ENCODE peak calls at places on chromosomes 12 and 14, in six cellular contexts. A is A549, I is upper lobe of left lung, M is transverse colon, F is stomach, O is uterus. X is an unnamed sample.

GRCh38 chr14:104993306-104993705 is 7.7 kb downstream of the CLBA1 start:
- DNase-seq in I (no peak), A (no peak), O (no peak), F (no peak), M (no peak), X (no peak)

GRCh38 chr12:77118696-77119095 is 53.3 kb upstream of the E2F7 start:
- DNase-seq in M (no peak), O (no peak), I (no peak), F (no peak), A (no peak), X (no peak)

GRCh38 chr14:72104011-72104613 is 171.9 kb downstream of the RGS6 start:
- DNase-seq in A (peak), I (no peak), O (no peak), F (no peak), M (peak), X (peak)

GRCh38 chr12:113909776-113910420 is 56.2 kb downstream of the RBM19 start:
- DNase-seq in F (no peak), O (no peak), A (no peak), M (no peak), I (no peak), X (no peak)

GRCh38 chr14:38731962-38732361 is 371.1 kb downstream of the SEC23A start:
- DNase-seq in A (no peak), M (no peak), F (no peak), I (no peak), O (no peak), X (no peak)

GRCh38 chr14:95265106-95266094 is 54.3 kb downstream of the CLMN start:
- DNase-seq in A (peak), O (peak), I (no peak), F (peak), M (peak), X (peak)

GRCh38 chr12:51846911-51847829 is 1.3 kb downstream of the FIGNL2 start:
- DNase-seq in O (peak), A (no peak), F (no peak), I (peak), M (peak), X (peak)

GRCh38 chr12:80988986-80989385 is 51.3 kb upstream of the LIN7A start:
- DNase-seq in O (no peak), F (peak), I (no peak), A (no peak), M (peak), X (peak)

GRCh38 chr14:64510825-64511679 is 6.5 kb downstream of the ZBTB1 start:
- DNase-seq in I (no peak), O (peak), M (peak), A (peak), F (peak), X (peak)

GRCh38 chr14:90383731-90384542 is 12.9 kb upstream of the CALM1 start:
- DNase-seq in F (peak), A (no peak), I (peak), O (peak), M (peak), X (peak)

GRCh38 chr12:22307811-22308210 is 26.7 kb downstream of the ST8SIA1 start:
- DNase-seq in O (no peak), I (no peak), A (no peak), F (no peak), M (no peak), X (no peak)

GRCh38 chr14:21055473-21056117 is 2.0 kb upstream of the RNASE8 start:
- DNase-seq in M (peak), F (no peak), I (no peak), O (no peak), A (no peak), X (peak)

GRCh38 chr14:34036319-34036761 is 85.5 kb upstream of the EGLN3 start:
- DNase-seq in A (no peak), I (no peak), M (no peak), O (no peak), F (no peak), X (no peak)

GRCh38 chr12:120215766-120216735 is 15.1 kb upstream of the RPLP0 start:
- DNase-seq in O (no peak), F (no peak), A (no peak), I (no peak), M (no peak), X (no peak)

GRCh38 chr12:69701821-69702220 is 2.7 kb upstream of the BEST3 start:
- DNase-seq in F (no peak), M (no peak), O (no peak), I (no peak), A (no peak), X (no peak)

GRCh38 chr12:92221916-92222315 is 76.3 kb upstream of the BTG1 start:
- DNase-seq in O (no peak), M (no peak), F (no peak), I (no peak), A (no peak), X (no peak)

GRCh38 chr12:5383961-5384360 is 47.9 kb upstream of the NTF3 start:
- DNase-seq in F (no peak), O (no peak), I (no peak), A (no peak), M (no peak), X (no peak)

GRCh38 chr14:29663281-29663801 is 264.3 kb downstream of the PRKD1 start:
- DNase-seq in O (no peak), I (no peak), F (no peak), A (no peak), M (no peak), X (no peak)

GRCh38 chr12:64835926-64836325 is 11.5 kb downstream of the TBC1D30 start:
- DNase-seq in O (no peak), F (no peak), I (no peak), M (peak), A (no peak), X (no peak)

DNA sequence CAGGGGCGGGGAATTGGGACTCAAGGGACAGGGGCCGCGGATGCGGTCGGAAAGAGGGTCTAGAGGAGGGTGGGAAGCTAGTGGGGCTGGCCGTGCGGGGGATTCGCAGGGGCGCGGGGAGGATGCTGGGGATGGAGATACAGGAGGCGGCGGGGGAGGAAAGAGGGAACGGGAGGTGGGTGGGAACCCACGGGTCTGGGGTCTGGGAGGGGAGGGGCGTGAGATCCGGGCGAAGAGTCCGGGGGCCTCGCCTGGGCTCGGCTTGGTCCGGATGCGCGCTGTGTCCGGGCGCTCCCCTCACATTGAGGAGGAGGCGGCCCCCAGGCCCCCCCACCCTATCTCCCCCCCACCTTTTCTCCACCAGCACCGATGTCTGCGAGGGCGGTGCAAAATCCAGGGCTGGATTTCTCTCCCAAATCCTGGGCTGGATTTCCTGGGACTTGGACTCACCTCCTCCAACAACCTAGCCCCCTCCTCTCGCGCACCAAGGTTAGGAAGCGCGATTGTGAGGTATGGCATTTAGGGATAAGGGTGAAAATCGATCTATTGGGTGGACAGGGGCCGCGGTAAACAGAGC is at the start of gene AGAP2:
- DNase-seq in F (no peak), O (no peak), M (no peak), A (no peak), I (peak), X (no peak)
- H3K4me3 ChIP-seq in F (peak), O (no peak), M (no peak), A (peak), I (peak), X (no peak)

GRCh38 chr12:56998981-56999380 is 7.4 kb downstream of the ZBTB39 start:
- DNase-seq in F (no peak), O (no peak), I (no peak), A (no peak), M (peak), X (no peak)

GRCh38 chr12:56999456-56999855 is 6.9 kb downstream of the ZBTB39 start:
- DNase-seq in A (no peak), O (no peak), M (no peak), F (no peak), I (no peak), X (no peak)

GRCh38 chr12:57000393-57000792 is 6.0 kb downstream of the ZBTB39 start:
- DNase-seq in F (no peak), I (no peak), M (no peak), O (no peak), A (no peak), X (no peak)

GRCh38 chr12:57003395-57003794 is 3.0 kb downstream of the ZBTB39 start:
- DNase-seq in I (no peak), A (no peak), F (no peak), M (no peak), O (no peak), X (no peak)

GRCh38 chr12:57001448-57001906 is 4.9 kb downstream of the ZBTB39 start:
- DNase-seq in F (peak), O (peak), I (no peak), A (peak), M (peak), X (peak)
- TF ChIP-seq POLR2A in F (no peak), O (no peak), I (no peak), A (no peak), M (no peak), X (no peak)

GRCh38 chr12:27280412-27280811 is 36.3 kb downstream of the STK38L start:
- DNase-seq in F (no peak), A (no peak), O (no peak), I (no peak), M (peak), X (no peak)

GRCh38 chr12:27274706-27275105 is 30.6 kb downstream of the STK38L start:
- DNase-seq in M (no peak), A (no peak), F (no peak), I (no peak), O (no peak), X (no peak)

GRCh38 chr12:27276275-27276674 is 32.2 kb downstream of the STK38L start:
- DNase-seq in M (no peak), I (no peak), F (no peak), A (no peak), O (no peak), X (no peak)

GRCh38 chr12:27279836-27280235 is 35.8 kb downstream of the STK38L start:
- DNase-seq in M (no peak), I (no peak), O (no peak), F (no peak), A (no peak), X (no peak)

GRCh38 chr12:27277846-27278260 is 33.8 kb downstream of the STK38L start:
- DNase-seq in F (no peak), A (peak), O (peak), M (peak), I (no peak), X (peak)
- H3K4me3 ChIP-seq in F (no peak), A (no peak), O (no peak), M (no peak), I (no peak), X (no peak)

GRCh38 chr12:96719671-96720362 is 187.2 kb upstream of the NEDD1 start:
- DNase-seq in O (no peak), M (peak), I (no peak), F (no peak), A (no peak), X (no peak)
- TF ChIP-seq POLR2A in O (no peak), M (no peak), I (no peak), F (no peak), A (no peak), X (no peak)

GRCh38 chr12:6826734-6827436 is 1.3 kb upstream of the P3H3 start:
- DNase-seq in O (no peak), M (no peak), F (no peak), A (no peak), I (peak), X (no peak)
- H3K4me3 ChIP-seq in O (no peak), M (no peak), F (no peak), A (no peak), I (no peak), X (no peak)

GRCh38 chr12:124754949-124755800 is 108.5 kb downstream of the SCARB1 start:
- DNase-seq in F (peak), A (no peak), I (peak), M (peak), O (peak), X (peak)
- TF ChIP-seq POLR2A in F (no peak), A (no peak), I (no peak), M (no peak), O (peak), X (no peak)

GRCh38 chr12:131831635-131832041 is 3.4 kb downstream of the MMP17 start:
- DNase-seq in A (peak), M (no peak), I (no peak), F (no peak), O (peak), X (no peak)
- H3K4me3 ChIP-seq in A (peak), M (no peak), I (peak), F (peak), O (peak), X (no peak)